ENCODE peak calls at places on chromosomes 7 and 10, in seven cellular contexts. One of them, this sample, is unnamed.
A peak's percentile ranks its signal among the peaks of the same experiment; 100 is the strongest.

GRCh38 chr7:27116962-27117686 is 13.4 kb downstream of the HOXA4 start:
- DNase-seq in kidney epithelial cell: no peak
- DNase-seq in left ventricle myocardium inferior: no peak
- DNase-seq in cardiac fibroblast: no peak
- DNase-seq in esophagus squamous epithelium: no peak
- DNase-seq in prostate gland: no peak
- DNase-seq in mammary epithelial cell: peak; percentile 34
- DNase-seq in this sample: no peak

GRCh38 chr10:5071411-5072198 is 22.6 kb upstream of the AKR1C3 start:
- DNase-seq in kidney epithelial cell: peak; percentile 96
- DNase-seq in left ventricle myocardium inferior: peak; percentile 47
- DNase-seq in cardiac fibroblast: peak; percentile 100
- DNase-seq in esophagus squamous epithelium: no peak
- DNase-seq in prostate gland: peak; percentile 44
- DNase-seq in mammary epithelial cell: peak; percentile 82
- DNase-seq in this sample: peak; percentile 92

GRCh38 chr10:112713411-112713810 is 236.6 kb upstream of the TCF7L2 start:
- DNase-seq in kidney epithelial cell: no peak
- DNase-seq in left ventricle myocardium inferior: no peak
- DNase-seq in cardiac fibroblast: no peak
- DNase-seq in esophagus squamous epithelium: no peak
- DNase-seq in prostate gland: no peak
- DNase-seq in mammary epithelial cell: no peak
- DNase-seq in this sample: peak; percentile 15

GRCh38 chr7:155456772-155457543 is 971 bp upstream of the EN2 start:
- DNase-seq in kidney epithelial cell: no peak
- DNase-seq in left ventricle myocardium inferior: peak; percentile 67
- DNase-seq in cardiac fibroblast: peak; percentile 67
- DNase-seq in esophagus squamous epithelium: no peak
- DNase-seq in prostate gland: peak; percentile 19
- DNase-seq in mammary epithelial cell: peak; percentile 40
- DNase-seq in this sample: peak; percentile 41

GRCh38 chr10:77249901-77250459 is 387.6 kb downstream of the KCNMA1 start:
- DNase-seq in kidney epithelial cell: no peak
- DNase-seq in left ventricle myocardium inferior: no peak
- DNase-seq in cardiac fibroblast: no peak
- DNase-seq in esophagus squamous epithelium: no peak
- DNase-seq in prostate gland: no peak
- DNase-seq in mammary epithelial cell: no peak
- DNase-seq in this sample: no peak

GRCh38 chr10:101055416-101055815 is 6.4 kb upstream of the KAZALD1 start:
- DNase-seq in kidney epithelial cell: no peak
- DNase-seq in left ventricle myocardium inferior: no peak
- DNase-seq in cardiac fibroblast: no peak
- DNase-seq in esophagus squamous epithelium: no peak
- DNase-seq in prostate gland: no peak
- DNase-seq in mammary epithelial cell: no peak
- DNase-seq in this sample: no peak

GRCh38 chr10:132443605-132443997 is 46.6 kb downstream of the PWWP2B start:
- DNase-seq in kidney epithelial cell: no peak
- DNase-seq in left ventricle myocardium inferior: no peak
- DNase-seq in cardiac fibroblast: peak; percentile 34
- DNase-seq in esophagus squamous epithelium: no peak
- DNase-seq in prostate gland: no peak
- DNase-seq in mammary epithelial cell: no peak
- DNase-seq in this sample: peak; percentile 57

GRCh38 chr10:8051109-8051781 is 3.2 kb upstream of the GATA3 start:
- DNase-seq in kidney epithelial cell: no peak
- DNase-seq in left ventricle myocardium inferior: no peak
- DNase-seq in cardiac fibroblast: no peak
- DNase-seq in esophagus squamous epithelium: no peak
- DNase-seq in prostate gland: no peak
- DNase-seq in mammary epithelial cell: peak; percentile 63
- DNase-seq in this sample: no peak

GRCh38 chr10:22219308-22219707 is 1.5 kb upstream of the EBLN1 start:
- DNase-seq in kidney epithelial cell: no peak
- DNase-seq in left ventricle myocardium inferior: no peak
- DNase-seq in cardiac fibroblast: no peak
- DNase-seq in esophagus squamous epithelium: no peak
- DNase-seq in prostate gland: no peak
- DNase-seq in mammary epithelial cell: peak; percentile 51
- DNase-seq in this sample: peak; percentile 46

GRCh38 chr10:70886921-70887665 is 1.3 kb downstream of the PCBD1 start:
- DNase-seq in kidney epithelial cell: no peak
- DNase-seq in left ventricle myocardium inferior: no peak
- DNase-seq in cardiac fibroblast: no peak
- DNase-seq in esophagus squamous epithelium: no peak
- DNase-seq in prostate gland: no peak
- DNase-seq in mammary epithelial cell: no peak
- DNase-seq in this sample: no peak

GRCh38 chr7:12729112-12729511 is 41.7 kb downstream of the ARL4A start:
- DNase-seq in kidney epithelial cell: no peak
- DNase-seq in left ventricle myocardium inferior: peak; percentile 80
- DNase-seq in cardiac fibroblast: peak; percentile 85
- DNase-seq in esophagus squamous epithelium: no peak
- DNase-seq in prostate gland: peak; percentile 32
- DNase-seq in mammary epithelial cell: no peak
- DNase-seq in this sample: peak; percentile 42

GRCh38 chr10:103698266-103698665 is 157.1 kb downstream of the SH3PXD2A start:
- DNase-seq in kidney epithelial cell: no peak
- DNase-seq in left ventricle myocardium inferior: no peak
- DNase-seq in cardiac fibroblast: no peak
- DNase-seq in esophagus squamous epithelium: no peak
- DNase-seq in prostate gland: no peak
- DNase-seq in mammary epithelial cell: no peak
- DNase-seq in this sample: no peak

GRCh38 chr10:125157473-125157865 is 2.9 kb downstream of the CTBP2 start:
- DNase-seq in kidney epithelial cell: no peak
- DNase-seq in left ventricle myocardium inferior: no peak
- DNase-seq in cardiac fibroblast: no peak
- DNase-seq in esophagus squamous epithelium: no peak
- DNase-seq in prostate gland: no peak
- DNase-seq in mammary epithelial cell: no peak
- DNase-seq in this sample: no peak

GRCh38 chr10:88032566-88032965 is 169.1 kb downstream of the PTEN start:
- DNase-seq in kidney epithelial cell: no peak
- DNase-seq in left ventricle myocardium inferior: no peak
- DNase-seq in cardiac fibroblast: peak; percentile 55
- DNase-seq in esophagus squamous epithelium: no peak
- DNase-seq in prostate gland: no peak
- DNase-seq in mammary epithelial cell: peak; percentile 60
- DNase-seq in this sample: peak; percentile 75

GRCh38 chr7:71871446-71871845 is 540.7 kb downstream of the CALN1 start:
- DNase-seq in kidney epithelial cell: no peak
- DNase-seq in left ventricle myocardium inferior: no peak
- DNase-seq in cardiac fibroblast: no peak
- DNase-seq in esophagus squamous epithelium: no peak
- DNase-seq in prostate gland: no peak
- DNase-seq in mammary epithelial cell: no peak
- DNase-seq in this sample: no peak
- TF ChIP-seq CTCF in kidney epithelial cell: no peak
- TF ChIP-seq CTCF in left ventricle myocardium inferior: peak; percentile 39
- TF ChIP-seq CTCF in cardiac fibroblast: no peak
- TF ChIP-seq CTCF in esophagus squamous epithelium: no peak
- TF ChIP-seq CTCF in prostate gland: no peak
- TF ChIP-seq CTCF in mammary epithelial cell: no peak
- TF ChIP-seq CTCF in this sample: no peak

GRCh38 chr7:34382166-34382893 is 275.7 kb upstream of the NPSR1 start:
- DNase-seq in kidney epithelial cell: no peak
- DNase-seq in left ventricle myocardium inferior: no peak
- DNase-seq in cardiac fibroblast: no peak
- DNase-seq in esophagus squamous epithelium: no peak
- DNase-seq in prostate gland: no peak
- DNase-seq in mammary epithelial cell: no peak
- DNase-seq in this sample: no peak

GRCh38 chr7:34389332-34390078 is 268.5 kb upstream of the NPSR1 start:
- DNase-seq in kidney epithelial cell: no peak
- DNase-seq in left ventricle myocardium inferior: no peak
- DNase-seq in cardiac fibroblast: no peak
- DNase-seq in esophagus squamous epithelium: no peak
- DNase-seq in prostate gland: no peak
- DNase-seq in mammary epithelial cell: no peak
- DNase-seq in this sample: no peak

DNA sequence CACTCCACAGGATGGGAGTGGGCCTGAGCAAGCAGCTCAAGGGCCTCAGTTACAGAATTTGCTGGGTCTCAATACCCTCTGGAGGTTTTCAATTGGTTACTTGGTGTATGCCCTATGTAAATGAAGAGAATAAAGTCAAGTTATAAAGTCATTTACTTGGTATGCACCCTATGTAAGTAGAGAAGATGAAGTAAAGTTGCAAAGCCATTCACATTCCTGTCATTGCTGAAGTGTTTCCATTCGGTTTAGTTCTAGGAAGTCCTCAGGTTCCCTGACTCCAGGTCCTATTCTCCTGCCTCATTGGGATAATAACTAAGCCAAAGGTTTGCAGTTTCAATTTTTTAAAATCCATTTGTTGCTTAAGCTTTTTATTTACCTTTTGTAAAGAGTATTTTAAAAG is 272.6 kb upstream of the NPSR1 start:
- DNase-seq in kidney epithelial cell: peak; percentile 1
- DNase-seq in left ventricle myocardium inferior: no peak
- DNase-seq in cardiac fibroblast: no peak
- DNase-seq in esophagus squamous epithelium: no peak
- DNase-seq in prostate gland: no peak
- DNase-seq in mammary epithelial cell: no peak
- DNase-seq in this sample: no peak
- H3K4me3 ChIP-seq in kidney epithelial cell: no peak overlapping the region
- H3K4me3 ChIP-seq in left ventricle myocardium inferior: no peak overlapping the region
- H3K4me3 ChIP-seq in cardiac fibroblast: no peak overlapping the region
- H3K4me3 ChIP-seq in esophagus squamous epithelium: no peak overlapping the region
- H3K4me3 ChIP-seq in prostate gland: no peak overlapping the region
- H3K4me3 ChIP-seq in mammary epithelial cell: no peak overlapping the region
- H3K4me3 ChIP-seq in this sample: no peak overlapping the region

GRCh38 chr7:24979470-24979862 is 512 bp downstream of the OSBPL3 start:
- DNase-seq in kidney epithelial cell: no peak
- DNase-seq in left ventricle myocardium inferior: peak; percentile 61
- DNase-seq in cardiac fibroblast: peak; percentile 66
- DNase-seq in esophagus squamous epithelium: peak; percentile 13
- DNase-seq in prostate gland: peak; percentile 44
- DNase-seq in mammary epithelial cell: peak; percentile 80
- DNase-seq in this sample: peak; percentile 85
- TF ChIP-seq CTCF in kidney epithelial cell: peak; percentile 54
- TF ChIP-seq CTCF in left ventricle myocardium inferior: peak; percentile 70
- TF ChIP-seq CTCF in cardiac fibroblast: peak; percentile 34
- TF ChIP-seq CTCF in esophagus squamous epithelium: peak; percentile 74
- TF ChIP-seq CTCF in prostate gland: no peak
- TF ChIP-seq CTCF in mammary epithelial cell: peak; percentile 28
- TF ChIP-seq CTCF in this sample: peak; percentile 36

GRCh38 chr7:20307901-20308300 is 22.8 kb upstream of the ITGB8 start:
- DNase-seq in kidney epithelial cell: no peak
- DNase-seq in left ventricle myocardium inferior: no peak
- DNase-seq in cardiac fibroblast: no peak
- DNase-seq in esophagus squamous epithelium: no peak
- DNase-seq in prostate gland: no peak
- DNase-seq in mammary epithelial cell: no peak
- DNase-seq in this sample: no peak
- H3K4me3 ChIP-seq in kidney epithelial cell: no peak overlapping the region
- H3K4me3 ChIP-seq in left ventricle myocardium inferior: no peak overlapping the region
- H3K4me3 ChIP-seq in cardiac fibroblast: no peak overlapping the region
- H3K4me3 ChIP-seq in esophagus squamous epithelium: no peak overlapping the region
- H3K4me3 ChIP-seq in prostate gland: no peak overlapping the region
- H3K4me3 ChIP-seq in mammary epithelial cell: no peak overlapping the region
- H3K4me3 ChIP-seq in this sample: no peak overlapping the region

GRCh38 chr7:20991544-20991943 is 204.9 kb upstream of the SP8 start:
- DNase-seq in kidney epithelial cell: no peak
- DNase-seq in left ventricle myocardium inferior: no peak
- DNase-seq in cardiac fibroblast: no peak
- DNase-seq in esophagus squamous epithelium: no peak
- DNase-seq in prostate gland: no peak
- DNase-seq in mammary epithelial cell: peak; percentile 9
- DNase-seq in this sample: peak; percentile 24
- TF ChIP-seq CTCF in kidney epithelial cell: peak; percentile 32
- TF ChIP-seq CTCF in left ventricle myocardium inferior: no peak
- TF ChIP-seq CTCF in cardiac fibroblast: no peak
- TF ChIP-seq CTCF in esophagus squamous epithelium: no peak
- TF ChIP-seq CTCF in prostate gland: no peak
- TF ChIP-seq CTCF in mammary epithelial cell: peak; percentile 37
- TF ChIP-seq CTCF in this sample: peak; percentile 55

GRCh38 chr7:113928113-113928512 is 9.3 kb upstream of the PPP1R3A start:
- DNase-seq in kidney epithelial cell: no peak
- DNase-seq in left ventricle myocardium inferior: no peak
- DNase-seq in cardiac fibroblast: no peak
- DNase-seq in esophagus squamous epithelium: no peak
- DNase-seq in prostate gland: no peak
- DNase-seq in mammary epithelial cell: no peak
- DNase-seq in this sample: no peak
- H3K4me3 ChIP-seq in kidney epithelial cell: no peak overlapping the region
- H3K4me3 ChIP-seq in left ventricle myocardium inferior: no peak overlapping the region
- H3K4me3 ChIP-seq in cardiac fibroblast: no peak overlapping the region
- H3K4me3 ChIP-seq in esophagus squamous epithelium: no peak overlapping the region
- H3K4me3 ChIP-seq in prostate gland: no peak overlapping the region
- H3K4me3 ChIP-seq in mammary epithelial cell: no peak overlapping the region
- H3K4me3 ChIP-seq in this sample: no peak overlapping the region

GRCh38 chr10:128843972-128844371 is 623.1 kb upstream of the MGMT start:
- DNase-seq in kidney epithelial cell: no peak
- DNase-seq in left ventricle myocardium inferior: no peak
- DNase-seq in cardiac fibroblast: peak; percentile 44
- DNase-seq in esophagus squamous epithelium: no peak
- DNase-seq in prostate gland: no peak
- DNase-seq in mammary epithelial cell: no peak
- DNase-seq in this sample: no peak
- TF ChIP-seq CTCF in kidney epithelial cell: no peak
- TF ChIP-seq CTCF in left ventricle myocardium inferior: peak; percentile 14
- TF ChIP-seq CTCF in cardiac fibroblast: no peak
- TF ChIP-seq CTCF in esophagus squamous epithelium: no peak
- TF ChIP-seq CTCF in prostate gland: no peak
- TF ChIP-seq CTCF in mammary epithelial cell: no peak
- TF ChIP-seq CTCF in this sample: no peak

GRCh38 chr7:127758105-127758504 is 106.1 kb downstream of the SND1 start:
- DNase-seq in kidney epithelial cell: no peak
- DNase-seq in left ventricle myocardium inferior: no peak
- DNase-seq in cardiac fibroblast: no peak
- DNase-seq in esophagus squamous epithelium: no peak
- DNase-seq in prostate gland: no peak
- DNase-seq in mammary epithelial cell: no peak
- DNase-seq in this sample: no peak

GRCh38 chr7:127758845-127759244 is 106.9 kb downstream of the SND1 start:
- DNase-seq in kidney epithelial cell: no peak
- DNase-seq in left ventricle myocardium inferior: no peak
- DNase-seq in cardiac fibroblast: no peak
- DNase-seq in esophagus squamous epithelium: no peak
- DNase-seq in prostate gland: no peak
- DNase-seq in mammary epithelial cell: no peak
- DNase-seq in this sample: no peak

GRCh38 chr7:127760436-127761031 is 108.5 kb downstream of the SND1 start:
- DNase-seq in kidney epithelial cell: no peak
- DNase-seq in left ventricle myocardium inferior: no peak
- DNase-seq in cardiac fibroblast: no peak
- DNase-seq in esophagus squamous epithelium: no peak
- DNase-seq in prostate gland: no peak
- DNase-seq in mammary epithelial cell: no peak
- DNase-seq in this sample: no peak

GRCh38 chr7:127761196-127761595 is 109.2 kb downstream of the SND1 start:
- DNase-seq in kidney epithelial cell: no peak
- DNase-seq in left ventricle myocardium inferior: no peak
- DNase-seq in cardiac fibroblast: no peak
- DNase-seq in esophagus squamous epithelium: no peak
- DNase-seq in prostate gland: no peak
- DNase-seq in mammary epithelial cell: no peak
- DNase-seq in this sample: no peak

GRCh38 chr7:127759945-127760421 is 108.0 kb downstream of the SND1 start:
- DNase-seq in kidney epithelial cell: no peak
- DNase-seq in left ventricle myocardium inferior: no peak
- DNase-seq in cardiac fibroblast: no peak
- DNase-seq in esophagus squamous epithelium: no peak
- DNase-seq in prostate gland: no peak
- DNase-seq in mammary epithelial cell: no peak
- DNase-seq in this sample: no peak
- H3K4me3 ChIP-seq in kidney epithelial cell: no peak overlapping the region
- H3K4me3 ChIP-seq in left ventricle myocardium inferior: no peak overlapping the region
- H3K4me3 ChIP-seq in cardiac fibroblast: no peak overlapping the region
- H3K4me3 ChIP-seq in esophagus squamous epithelium: no peak overlapping the region
- H3K4me3 ChIP-seq in prostate gland: no peak overlapping the region
- H3K4me3 ChIP-seq in mammary epithelial cell: no peak overlapping the region
- H3K4me3 ChIP-seq in this sample: no peak overlapping the region

GRCh38 chr10:116185199-116185598 is 87.8 kb downstream of the GFRA1 start:
- DNase-seq in kidney epithelial cell: no peak
- DNase-seq in left ventricle myocardium inferior: no peak
- DNase-seq in cardiac fibroblast: no peak
- DNase-seq in esophagus squamous epithelium: no peak
- DNase-seq in prostate gland: no peak
- DNase-seq in mammary epithelial cell: no peak
- DNase-seq in this sample: no peak
- TF ChIP-seq CTCF in kidney epithelial cell: no peak
- TF ChIP-seq CTCF in left ventricle myocardium inferior: no peak
- TF ChIP-seq CTCF in cardiac fibroblast: no peak
- TF ChIP-seq CTCF in esophagus squamous epithelium: no peak
- TF ChIP-seq CTCF in prostate gland: no peak
- TF ChIP-seq CTCF in mammary epithelial cell: no peak
- TF ChIP-seq CTCF in this sample: no peak

This sample was measured in epithelial cell of esophagus.